ENCODE peak calls at places on chromosomes 16 and 17, in five cellular contexts. A is mucosa of gallbladder, X is GM12891, Z is iPS DF 19.7, T is PC-9. P is an unnamed sample.

GRCh38 chr16:68503334-68503733 is 35.8 kb upstream of the ZFP90 start:
- DNase-seq in A (no peak), X (no peak), Z (no peak), T (peak), P (no peak)

GRCh38 chr16:30761427-30761927 is 385 bp downstream of the CFAP119 start:
- DNase-seq in A (no peak), X (peak), Z (no peak), T (no peak), P (no peak)

GRCh38 chr16:71201054-71201453 is 29.5 kb downstream of the HYDIN start:
- DNase-seq in A (no peak), X (no peak), Z (no peak), T (peak), P (no peak)

GRCh38 chr16:3479654-3480216 is 15.6 kb downstream of the C16orf90 start:
- DNase-seq in A (no peak), X (no peak), Z (no peak), T (no peak), P (no peak)

GRCh38 chr17:80941743-80942211 is 49.9 kb upstream of the CHMP6 start:
- DNase-seq in A (peak), X (no peak), Z (no peak), T (no peak), P (no peak)

GRCh38 chr17:83031321-83031945 is 48.0 kb upstream of the METRNL start:
- DNase-seq in A (no peak), X (no peak), Z (no peak), T (no peak), P (no peak)

GRCh38 chr16:29784901-29785500 is 5.5 kb upstream of the KIF22 start:
- DNase-seq in A (peak), X (peak), Z (no peak), T (no peak), P (no peak)

GRCh38 chr17:80036715-80037477 is 454 bp downstream of the CCDC40 start:
- DNase-seq in A (no peak), X (no peak), Z (peak), T (no peak), P (no peak)